ENCODE peak calls at places on chromosomes 12 and 14, in ten cellular contexts. W, F, B, Z, X, N, J, P, R and M are unnamed samples.

GRCh38 chr14:53894456-53894855 is 62.2 kb downstream of the BMP4 start:
- DNase-seq in W (peak), F (no peak), B (no peak), Z (no peak), X (no peak), N (peak), J (no peak), P (peak), R (no peak), M (no peak)

GRCh38 chr12:129564768-129565167 is 339.1 kb downstream of the TMEM132D start:
- DNase-seq in W (no peak), F (no peak), B (no peak), Z (no peak), X (no peak), N (no peak), J (no peak), P (no peak), R (no peak), M (no peak)

GRCh38 chr12:43675048-43675904 is 83.3 kb downstream of the PUS7L start:
- DNase-seq in W (peak), F (peak), B (no peak), Z (no peak), X (no peak), N (peak), J (no peak), P (peak), R (no peak), M (no peak)

GRCh38 chr12:108141600-108142145 is 12.6 kb downstream of the WSCD2 start:
- DNase-seq in W (no peak), F (no peak), B (no peak), Z (no peak), X (no peak), N (no peak), J (no peak), P (no peak), R (no peak), M (no peak)

GRCh38 chr14:105050551-105050897 is 14.7 kb downstream of the GPR132 start:
- DNase-seq in W (peak), F (peak), B (no peak), Z (no peak), X (peak), N (peak), J (no peak), P (peak), R (no peak), M (no peak)

GRCh38 chr12:67211494-67211893 is 57.7 kb upstream of the CAND1 start:
- DNase-seq in W (no peak), F (no peak), B (no peak), Z (no peak), X (no peak), N (no peak), J (no peak), P (no peak), R (no peak), M (no peak)

GRCh38 chr12:13404631-13405473 is 208.3 kb downstream of the EMP1 start:
- DNase-seq in W (no peak), F (peak), B (no peak), Z (no peak), X (no peak), N (no peak), J (no peak), P (no peak), R (no peak), M (no peak)

GRCh38 chr14:40436551-40436950 is 1004.3 kb upstream of the FBXO33 start:
- DNase-seq in W (no peak), F (no peak), B (no peak), Z (no peak), X (no peak), N (no peak), J (no peak), P (no peak), R (no peak), M (no peak)

GRCh38 chr12:78804262-78804661 is 60.3 kb upstream of the SYT1 start:
- DNase-seq in W (no peak), F (no peak), B (no peak), Z (no peak), X (no peak), N (no peak), J (peak), P (no peak), R (no peak), M (no peak)